ENCODE peak calls at places on chromosome 15, in eight cellular contexts. W is HepG2, Y is A549, X is sigmoid colon, O is upper lobe of left lung, P is transverse colon, K is SK-N-SH, Z is GM12878. C is an unnamed sample. For H3K4me1, the result is how much of the 10 kb centered on the place peaks cover.

GRCh38 chr15:90184786-90185704 is 16.1 kb upstream of the SEMA4B start:
- DNase-seq in W (peak), Y (peak), X (peak), O (peak), P (peak), K (peak), Z (no peak), C (peak)

GRCh38 chr15:92332125-92332899 is 61.4 kb upstream of the ST8SIA2 start:
- DNase-seq in W (no peak), Y (no peak), X (no peak), O (no peak), P (no peak), K (no peak), Z (no peak), C (no peak)

GRCh38 chr15:83318861-83319415 is 34.5 kb upstream of the BNC1 start:
- DNase-seq in W (no peak), Y (no peak), X (no peak), O (no peak), P (no peak), K (no peak), Z (no peak), C (no peak)

GRCh38 chr15:93478922-93479321 is 389.9 kb upstream of the RGMA start:
- DNase-seq in W (no peak), Y (no peak), X (no peak), O (no peak), P (no peak), K (no peak), Z (no peak), C (no peak)

GRCh38 chr15:67180514-67181191 is 73.8 kb downstream of the AAGAB start:
- DNase-seq in W (no peak), Y (no peak), X (no peak), O (no peak), P (no peak), K (peak), Z (no peak), C (no peak)

GRCh38 chr15:57772223-57772957 is 65.9 kb downstream of the POLR2M start:
- DNase-seq in W (no peak), Y (no peak), X (no peak), O (no peak), P (no peak), K (no peak), Z (no peak), C (no peak)

GRCh38 chr15:73598540-73599195 is 34.5 kb downstream of the NPTN start:
- DNase-seq in W (no peak), Y (no peak), X (no peak), O (no peak), P (no peak), K (no peak), Z (no peak), C (no peak)

GRCh38 chr15:63836579-63836978 is 2.8 kb upstream of the HERC1 start:
- DNase-seq in W (no peak), Y (no peak), X (no peak), O (no peak), P (no peak), K (no peak), Z (no peak), C (no peak)

GRCh38 chr15:59116141-59116540 is 11.2 kb downstream of the CCNB2 start:
- DNase-seq in W (no peak), Y (no peak), X (no peak), O (no peak), P (no peak), K (no peak), Z (no peak), C (no peak)

GRCh38 chr15:76163429-76164020 is 103.7 kb downstream of the TMEM266 start:
- DNase-seq in W (peak), Y (no peak), X (peak), O (peak), P (peak), K (peak), Z (no peak), C (peak)

GRCh38 chr15:91348812-91349500 is 248.9 kb downstream of the SV2B start:
- DNase-seq in W (no peak), Y (no peak), X (no peak), O (no peak), P (no peak), K (no peak), Z (no peak), C (no peak)

GRCh38 chr15:51311510-51311909 is 26.9 kb downstream of the CYP19A1 start:
- DNase-seq in W (peak), Y (no peak), X (no peak), O (no peak), P (no peak), K (no peak), Z (no peak), C (no peak)

GRCh38 chr15:77851696-77852095 is 219.0 kb upstream of the LINGO1 start:
- DNase-seq in W (peak), Y (no peak), X (peak), O (no peak), P (no peak), K (peak), Z (no peak), C (no peak)

GRCh38 chr15:80998252-80998651 is 2.5 kb upstream of the TLNRD1 start:
- DNase-seq in W (no peak), Y (no peak), X (no peak), O (no peak), P (no peak), K (no peak), Z (no peak), C (no peak)

GRCh38 chr15:22786868-22787698 is 639 bp downstream of the NIPA1 start:
- DNase-seq in W (peak), Y (peak), X (no peak), O (no peak), P (peak), K (peak), Z (no peak), C (no peak)

GRCh38 chr15:32028921-32029320 is 1.4 kb upstream of the CHRNA7 start:
- DNase-seq in W (no peak), Y (no peak), X (no peak), O (no peak), P (no peak), K (peak), Z (no peak), C (no peak)

DNA sequence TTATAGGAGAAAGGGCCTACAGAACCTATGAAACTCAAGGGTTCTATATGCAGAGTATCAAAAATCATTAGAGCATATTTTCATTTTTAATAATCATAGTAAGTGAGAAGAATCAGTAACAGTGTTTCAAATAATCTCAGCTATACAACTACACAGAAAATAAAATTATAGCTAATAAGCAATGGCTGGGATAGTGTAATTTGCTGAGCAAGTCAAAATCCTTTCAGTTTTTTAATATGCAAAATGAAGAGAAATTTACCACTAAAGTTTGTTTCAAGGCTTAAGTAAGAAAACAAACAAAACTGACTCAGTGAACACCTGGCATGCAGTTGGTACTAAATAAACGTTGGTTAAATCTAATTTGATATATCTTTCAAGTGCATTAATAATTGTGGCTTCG is 66.2 kb downstream of the EFL1 start:
- DNase-seq in W (no peak), Y (no peak), X (no peak), O (no peak), P (no peak), K (no peak), Z (no peak), C (no peak)
- H3K4me1 ChIP-seq in W (under half), Y (under half), X (under half), O (under half), P (under half), K (under half), Z (under half), C (under half)

DNA sequence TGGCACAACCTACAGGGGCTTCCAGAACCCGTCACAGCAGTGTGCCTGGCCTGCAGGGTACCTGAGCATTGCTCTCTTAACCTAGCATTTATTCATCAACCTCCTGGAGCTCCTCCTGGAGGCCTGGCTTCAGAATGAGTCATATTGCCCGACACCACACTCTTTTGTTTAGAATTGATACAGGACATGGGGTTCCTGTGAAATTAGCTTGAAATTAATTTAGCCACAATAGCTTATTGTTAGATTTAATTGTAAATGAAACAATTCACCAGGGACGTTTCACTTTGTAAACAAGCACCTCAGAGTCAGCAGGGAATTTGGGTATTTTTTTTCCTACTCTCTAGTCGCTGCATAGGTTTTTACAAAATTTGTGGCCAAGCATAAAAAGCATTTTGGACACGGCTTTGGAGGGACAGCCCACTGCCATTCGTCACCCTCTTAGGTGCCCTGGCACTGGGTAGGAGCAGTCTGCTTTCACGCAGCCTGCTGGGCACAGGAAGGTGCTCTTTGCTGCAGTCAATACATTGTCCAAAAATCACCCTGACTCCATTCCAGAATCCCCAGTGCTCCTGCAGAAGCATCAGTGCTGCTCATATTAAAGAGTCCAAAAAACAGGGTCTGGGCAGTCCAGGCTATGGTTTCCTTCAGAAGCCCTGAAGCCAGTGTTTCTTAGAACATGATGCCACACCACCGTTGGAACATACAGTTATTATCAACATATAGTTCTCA is 60.8 kb upstream of the MEF2A start:
- DNase-seq in W (peak), Y (no peak), X (no peak), O (no peak), P (no peak), K (no peak), Z (no peak), C (no peak)
- TF ChIP-seq CTCF in W (peak), Y (no peak), X (no peak), O (no peak), P (no peak), K (peak), Z (peak), C (no peak)

GRCh38 chr15:40633178-40633577 is 39.1 kb downstream of the KNL1 start:
- DNase-seq in W (peak), Y (no peak), X (no peak), O (no peak), P (no peak), K (no peak), Z (no peak), C (no peak)
- TF ChIP-seq EP300 in W (no peak), Y (no peak), X (no peak), O (no peak), P (no peak), K (no peak), Z (no peak), C (no peak)

GRCh38 chr15:100687532-100688215 is 85.3 kb downstream of the ASB7 start:
- DNase-seq in W (no peak), Y (no peak), X (peak), O (no peak), P (no peak), K (no peak), Z (no peak), C (no peak)
- H3K4me1 ChIP-seq in W (under half), Y (under half), X (under half), O (under half), P (under half), K (under half), Z (under half), C (under half)

DNA sequence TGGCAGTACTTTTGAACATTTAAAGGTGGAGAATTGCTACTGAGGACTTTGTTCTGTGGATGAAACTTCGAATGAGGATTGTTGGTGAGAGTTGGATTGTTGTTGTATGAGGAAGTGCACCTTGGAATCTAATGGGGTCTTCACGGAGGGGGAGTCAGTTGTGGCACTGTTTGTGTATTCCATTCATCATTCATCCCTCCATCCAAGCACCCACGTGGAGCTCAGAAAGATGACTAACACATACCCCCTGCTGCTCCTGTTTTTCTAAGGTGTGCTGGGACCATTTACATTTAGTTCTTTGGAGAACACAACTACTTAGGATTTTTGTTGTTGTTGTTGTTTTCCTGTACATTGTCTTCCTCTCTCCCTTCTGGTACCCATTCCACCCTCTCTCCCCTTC is 122.6 kb downstream of the IGF1R start:
- DNase-seq in W (no peak), Y (no peak), X (no peak), O (no peak), P (no peak), K (no peak), Z (no peak), C (no peak)
- TF ChIP-seq CTCF in W (no peak), Y (no peak), X (no peak), O (no peak), P (no peak), K (no peak), Z (no peak), C (no peak)

GRCh38 chr15:29429584-29429983 is 160.0 kb upstream of the NSMCE3 start:
- DNase-seq in W (no peak), Y (no peak), X (no peak), O (no peak), P (no peak), K (no peak), Z (no peak), C (no peak)

GRCh38 chr15:29430831-29431230 is 161.2 kb upstream of the NSMCE3 start:
- DNase-seq in W (no peak), Y (no peak), X (no peak), O (no peak), P (no peak), K (no peak), Z (no peak), C (no peak)

GRCh38 chr15:29428925-29429573 is 159.4 kb upstream of the NSMCE3 start:
- DNase-seq in W (no peak), Y (no peak), X (no peak), O (no peak), P (no peak), K (no peak), Z (no peak), C (no peak)

GRCh38 chr15:29432191-29433049 is 162.8 kb upstream of the NSMCE3 start:
- DNase-seq in W (no peak), Y (no peak), X (no peak), O (no peak), P (no peak), K (no peak), Z (no peak), C (no peak)

DNA sequence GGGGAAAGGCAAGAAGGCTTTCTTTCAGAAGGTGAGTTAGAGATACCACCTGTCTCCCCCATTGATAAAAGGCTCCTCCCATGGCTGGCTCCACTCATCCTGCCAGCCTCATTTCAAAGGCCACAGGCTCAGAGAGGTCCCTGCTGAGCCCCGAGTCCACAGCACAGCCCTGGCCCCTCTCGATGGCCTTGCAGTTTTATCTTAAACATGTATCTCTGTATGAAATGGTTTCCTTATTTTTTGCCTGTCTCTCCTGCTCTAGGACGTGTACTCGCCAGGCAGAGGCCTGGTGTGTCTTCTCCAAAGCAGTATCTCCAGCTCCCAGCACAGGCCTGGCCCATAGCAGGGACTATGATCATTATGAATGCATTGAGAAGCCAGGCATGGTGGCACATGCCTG is 160.5 kb upstream of the NSMCE3 start:
- DNase-seq in W (no peak), Y (no peak), X (no peak), O (no peak), P (no peak), K (no peak), Z (no peak), C (no peak)
- TF ChIP-seq EP300 in W (no peak), Y (no peak), X (no peak), O (no peak), P (no peak), K (no peak), Z (no peak), C (no peak)

DNA sequence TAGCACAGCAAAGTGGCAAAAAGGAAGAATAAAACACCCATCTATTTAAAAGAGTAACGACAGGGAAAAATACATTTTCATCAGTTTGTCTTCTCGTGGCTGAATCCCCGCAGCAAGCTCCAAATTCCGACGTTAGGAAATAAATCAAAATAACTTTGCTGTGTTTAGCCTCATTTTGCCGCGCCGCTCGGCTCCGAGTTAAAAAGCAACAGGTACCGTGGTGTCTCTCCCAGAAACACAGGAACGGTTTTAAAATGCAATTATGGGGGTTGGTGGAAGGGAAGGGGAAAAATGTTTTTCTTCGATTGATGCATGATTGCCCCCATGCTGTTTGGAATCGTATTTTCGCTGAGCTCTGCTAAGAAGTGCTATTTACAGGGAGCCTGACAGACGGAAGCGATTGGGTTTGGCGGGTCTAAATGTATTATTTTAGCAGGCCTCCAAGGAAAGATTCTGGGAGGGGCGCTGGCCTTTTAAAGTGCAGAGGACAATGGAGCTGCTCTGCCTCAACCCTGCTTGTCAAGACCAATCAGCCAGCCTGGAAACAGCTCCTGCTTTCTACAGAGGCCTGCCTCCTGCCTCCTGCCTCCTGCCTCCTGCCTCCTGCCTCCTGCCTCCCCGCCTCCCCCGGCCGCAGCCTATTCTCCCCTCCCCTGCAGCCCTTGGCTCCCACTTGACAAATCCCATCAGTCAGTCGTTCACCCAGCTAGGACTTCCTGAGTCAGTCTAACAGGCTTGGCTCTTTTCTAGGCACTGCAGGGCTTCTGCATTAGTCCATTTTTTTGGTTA is 156.7 kb upstream of the TLE3 start:
- DNase-seq in W (no peak), Y (no peak), X (no peak), O (no peak), P (no peak), K (no peak), Z (no peak), C (no peak)
- H3K4me1 ChIP-seq in W (under half), Y (under half), X (under half), O (under half), P (under half), K (half or more), Z (under half), C (under half)

GRCh38 chr15:39584662-39585393 is 3.9 kb downstream of the THBS1 start:
- DNase-seq in W (no peak), Y (no peak), X (no peak), O (no peak), P (no peak), K (no peak), Z (no peak), C (no peak)

GRCh38 chr15:39584266-39584659 is 3.4 kb downstream of the THBS1 start:
- DNase-seq in W (no peak), Y (no peak), X (no peak), O (no peak), P (no peak), K (no peak), Z (no peak), C (no peak)

GRCh38 chr15:39582977-39583585 is 2.2 kb downstream of the THBS1 start:
- DNase-seq in W (no peak), Y (no peak), X (no peak), O (no peak), P (no peak), K (no peak), Z (no peak), C (no peak)

GRCh38 chr15:39582286-39582976 is 1.6 kb downstream of the THBS1 start:
- DNase-seq in W (no peak), Y (no peak), X (peak), O (no peak), P (peak), K (no peak), Z (no peak), C (no peak)

DNA sequence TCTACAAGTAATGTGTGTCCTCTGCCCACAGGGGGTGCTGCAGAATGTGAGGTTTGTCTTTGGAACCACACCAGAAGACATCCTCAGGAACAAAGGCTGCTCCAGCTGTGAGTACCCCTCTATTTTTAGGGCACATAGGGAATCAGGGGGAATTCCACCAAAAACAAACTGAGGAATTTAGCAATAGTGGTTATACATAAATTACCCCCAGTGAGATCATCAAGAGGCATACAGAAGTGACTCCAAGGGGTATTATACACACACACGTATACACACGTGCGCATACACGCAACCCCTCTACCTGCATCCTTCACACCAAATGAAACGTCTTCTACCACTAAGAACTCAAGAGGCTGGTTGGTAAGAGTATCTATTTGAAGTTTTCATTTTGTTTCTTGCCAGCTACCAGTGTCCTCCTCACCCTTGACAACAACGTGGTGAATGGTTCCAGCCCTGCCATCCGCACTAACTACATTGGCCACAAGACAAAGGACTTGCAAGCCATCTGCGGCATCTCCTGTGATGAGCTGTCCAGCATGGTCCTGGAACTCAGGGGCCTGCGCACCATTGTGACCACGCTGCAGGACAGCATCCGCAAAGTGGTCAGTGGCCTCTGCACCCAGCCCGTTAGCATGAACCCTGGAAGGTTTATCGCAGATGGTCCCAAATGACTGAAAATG is 2.8 kb downstream of the THBS1 start:
- DNase-seq in W (peak), Y (peak), X (peak), O (no peak), P (peak), K (peak), Z (no peak), C (no peak)
- TF ChIP-seq CTCF in W (peak), Y (no peak), X (peak), O (no peak), P (peak), K (peak), Z (peak), C (peak)

GRCh38 chr15:88912500-88912921 is 668 bp downstream of the MFGE8 start:
- DNase-seq in W (no peak), Y (peak), X (no peak), O (no peak), P (no peak), K (peak), Z (no peak), C (no peak)
- TF ChIP-seq EP300 in W (no peak), Y (no peak), X (no peak), O (no peak), P (no peak), K (no peak), Z (no peak), C (no peak)

GRCh38 chr15:85019815-85020590 is 38.3 kb downstream of the PDE8A start:
- DNase-seq in W (no peak), Y (no peak), X (no peak), O (no peak), P (no peak), K (no peak), Z (peak), C (no peak)
- H3K4me1 ChIP-seq in W (under half), Y (under half), X (under half), O (under half), P (under half), K (under half), Z (under half), C (under half)

C was measured in tibial nerve.